ENCODE peak calls at places on chromosome 11, in four cellular contexts. E, N, G and O are unnamed samples.

GRCh38 chr11:74282863-74283484 is 28.5 kb downstream of the P4HA3 start:
- DNase-seq in N (no peak), G (peak), E (peak), O (no peak)

GRCh38 chr11:134999490-135000066 is 587.5 kb upstream of the B3GAT1 start:
- DNase-seq in E (no peak), G (no peak), N (no peak), O (no peak)

GRCh38 chr11:76640540-76640939 is 30.0 kb downstream of the LRRC32 start:
- DNase-seq in E (no peak), N (no peak), G (peak), O (no peak)

GRCh38 chr11:85316967-85317366 is 310.2 kb downstream of the DLG2 start:
- DNase-seq in G (no peak), E (no peak), N (no peak), O (no peak)

GRCh38 chr11:13680501-13681264 is 12.2 kb downstream of the FAR1 start:
- DNase-seq in G (peak), E (peak), N (peak), O (no peak)

GRCh38 chr11:12854297-12854661 is 154.8 kb upstream of the RASSF10 start:
- DNase-seq in E (no peak), N (no peak), G (no peak), O (no peak)

GRCh38 chr11:9717719-9718118 is 53.8 kb downstream of the SWAP70 start:
- DNase-seq in N (no peak), E (no peak), G (no peak), O (peak)

GRCh38 chr11:120009938-120010337 is 128.0 kb downstream of the TRIM29 start:
- DNase-seq in G (no peak), E (no peak), N (no peak), O (no peak)

GRCh38 chr11:15055620-15056356 is 17.6 kb upstream of the CALCB start:
- DNase-seq in E (no peak), G (no peak), N (no peak), O (no peak)

GRCh38 chr11:46281374-46281831 is 3.9 kb downstream of the CREB3L1 start:
- DNase-seq in G (peak), E (peak), N (peak), O (peak)

GRCh38 chr11:73314121-73314948 is 6.3 kb downstream of the ARHGEF17 start:
- DNase-seq in E (no peak), G (peak), N (peak), O (peak)

GRCh38 chr11:47260366-47260765 is 2.6 kb downstream of the NR1H3 start:
- DNase-seq in G (no peak), E (no peak), N (no peak), O (no peak)

GRCh38 chr11:12789574-12789973 is 115.4 kb downstream of the TEAD1 start:
- DNase-seq in E (no peak), N (no peak), G (no peak), O (no peak)

GRCh38 chr11:7906481-7906880 is 24.6 kb downstream of the OR10A6 start:
- DNase-seq in E (no peak), N (no peak), G (no peak), O (no peak)

GRCh38 chr11:19187880-19188279 is 13.9 kb downstream of the CSRP3 start:
- DNase-seq in G (no peak), E (no peak), N (no peak), O (no peak)

GRCh38 chr11:111633756-111634362 is 31.6 kb downstream of the SIK2 start:
- DNase-seq in E (peak), N (peak), G (peak), O (no peak)

GRCh38 chr11:2133481-2134021 is 5.6 kb downstream of the IGF2 start:
- DNase-seq in N (no peak), E (no peak), G (no peak), O (no peak)

GRCh38 chr11:120130176-120130980 is 7.5 kb downstream of the TRIM29 start:
- DNase-seq in E (no peak), N (no peak), G (no peak), O (no peak)

GRCh38 chr11:58034471-58034870 is 3.7 kb downstream of the OR6Q1 start:
- DNase-seq in G (no peak), N (no peak), E (no peak), O (no peak)

GRCh38 chr11:123580557-123581275 is 73.7 kb downstream of the SCN3B start:
- DNase-seq in G (peak), N (peak), E (peak), O (peak)

GRCh38 chr11:102448869-102449224 is 3.7 kb downstream of the TMEM123 start:
- DNase-seq in G (no peak), E (no peak), N (no peak), O (no peak)

GRCh38 chr11:31114437-31114836 is 255.1 kb downstream of the DCDC1 start:
- DNase-seq in G (no peak), E (no peak), N (no peak), O (no peak)

GRCh38 chr11:105838668-105839403 is 183.2 kb downstream of the MSANTD4 start:
- DNase-seq in G (no peak), N (peak), E (no peak), O (no peak)

GRCh38 chr11:117097567-117098268 is 510 bp downstream of the SIK3 start:
- DNase-seq in E (no peak), G (peak), N (no peak), O (peak)

GRCh38 chr11:3617990-3618389 is 23.8 kb downstream of the ART5 start:
- DNase-seq in N (no peak), E (no peak), G (no peak), O (no peak)

GRCh38 chr11:1081601-1082311 is 7.1 kb downstream of the MUC2 start:
- DNase-seq in G (no peak), N (no peak), E (no peak), O (no peak)

GRCh38 chr11:65546217-65546958 is 11.8 kb downstream of the LTBP3 start:
- DNase-seq in N (no peak), E (no peak), G (no peak), O (no peak)

GRCh38 chr11:114610984-114611944 is 15.7 kb upstream of the NXPE4 start:
- DNase-seq in E (peak), G (peak), N (no peak), O (peak)

GRCh38 chr11:117820516-117820915 is 4.0 kb downstream of the FXYD2 start:
- DNase-seq in N (no peak), E (no peak), G (no peak), O (no peak)

GRCh38 chr11:130583866-130584265 is 135.4 kb downstream of the ADAMTS15 start:
- DNase-seq in G (no peak), E (no peak), N (no peak), O (no peak)

GRCh38 chr11:129894281-129895125 is 875 bp downstream of the NFRKB start:
- DNase-seq in E (peak), N (peak), G (no peak), O (peak)

GRCh38 chr11:71342951-71343827 is 90.8 kb upstream of the SHANK2 start:
- DNase-seq in E (peak), N (no peak), G (peak), O (peak)
- TF ChIP-seq CTCF in E (peak), N (peak), G (peak), O (peak)

GRCh38 chr11:22828373-22828772 is 1.2 kb downstream of the SVIP start:
- DNase-seq in E (no peak), G (no peak), N (no peak), O (no peak)
- H3K4me3 ChIP-seq in E (peak), G (peak), N (peak), O (no peak)

DNA sequence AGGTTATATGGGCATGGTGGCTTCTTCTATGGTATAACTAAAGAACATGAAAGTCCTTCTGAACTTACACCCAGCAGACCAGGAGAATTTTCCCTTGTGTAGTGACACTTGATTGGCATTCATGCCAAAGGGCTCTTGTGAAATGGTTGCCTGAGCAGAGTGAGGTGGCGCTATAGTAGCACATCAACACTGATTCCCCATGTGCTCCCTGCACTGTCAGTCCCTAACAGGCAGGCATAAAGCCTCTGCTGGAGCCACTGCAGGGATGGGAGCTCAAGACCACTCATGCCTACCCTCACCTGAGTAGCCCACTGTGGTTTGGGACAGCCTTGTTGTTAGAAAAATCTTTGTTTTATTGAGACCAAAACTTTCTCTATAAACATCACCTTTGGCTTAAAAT is 92.6 kb upstream of the LIN7C start:
- DNase-seq in E (no peak), G (no peak), N (no peak), O (no peak)
- TF ChIP-seq CTCF in E (no peak), G (no peak), N (no peak), O (no peak)

GRCh38 chr11:69297926-69298777 is 4.2 kb downstream of the MYEOV start:
- DNase-seq in E (peak), G (peak), N (peak), O (peak)
- H3K4me3 ChIP-seq in E (peak), G (peak), N (no peak), O (peak)

DNA sequence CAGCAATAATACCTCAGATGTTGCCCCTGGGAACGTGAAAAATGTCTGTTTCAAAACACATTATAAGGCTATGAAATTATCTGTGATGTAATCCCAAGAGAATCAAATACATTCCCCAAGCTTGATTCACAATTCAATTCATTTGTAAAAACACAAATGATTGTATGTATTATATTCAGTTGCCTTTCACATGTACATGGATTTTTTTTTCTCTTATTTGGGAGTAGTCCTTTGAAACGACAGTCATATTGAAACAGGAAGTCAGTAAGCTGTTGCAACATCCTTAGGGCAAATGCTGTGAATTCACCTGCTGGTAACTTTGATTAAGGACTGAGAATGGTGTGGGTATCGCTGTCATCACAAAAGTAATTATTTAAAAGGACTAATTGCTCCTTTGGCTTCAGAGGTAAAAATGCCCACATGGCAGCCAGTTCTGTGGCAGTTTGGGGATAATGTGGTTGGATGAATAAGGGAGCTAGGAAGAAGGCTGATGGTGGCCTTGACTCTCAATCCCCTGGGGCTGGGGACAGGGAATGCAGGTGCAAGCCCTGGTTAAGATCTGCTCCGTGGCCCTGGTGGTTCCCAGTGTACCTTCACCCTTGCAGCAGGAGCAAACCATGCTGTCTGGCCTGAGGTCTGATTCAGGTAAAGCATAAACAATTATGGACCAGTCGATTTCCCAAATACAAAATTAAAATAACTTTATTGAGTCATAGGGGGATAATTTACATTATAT is 13.3 kb downstream of the EHF start:
- DNase-seq in G (peak), E (peak), N (no peak), O (no peak)
- TF ChIP-seq CTCF in G (peak), E (no peak), N (no peak), O (no peak)

GRCh38 chr11:61580292-61580888 is 486 bp downstream of the SYT7 start:
- DNase-seq in E (no peak), G (no peak), N (no peak), O (no peak)
- H3K4me3 ChIP-seq in E (peak), G (peak), N (no peak), O (peak)